ENCODE peak calls at places on chromosomes 2 and 18, in four cellular contexts. One of them, this sample, is unnamed.

GRCh38 chr2:61469424-61470121 is 1.3 kb downstream of the USP34 start:
- DNase-seq in amniotic stem cell: no peak
- DNase-seq in NT2/D1: no peak
- DNase-seq in activated CD4-positive, alpha-beta T cell treated with anti-CD3 and anti-CD28 coated beads, Interleukin-2, amount 10 ng/mL, durations not matched to agents 7 days and 5 days: no peak
- DNase-seq in this sample: no peak

GRCh38 chr2:121558329-121558728 is 27.6 kb downstream of the RNU4ATAC start:
- DNase-seq in amniotic stem cell: no peak
- DNase-seq in activated CD4-positive, alpha-beta T cell treated with anti-CD3 and anti-CD28 coated beads, Interleukin-2, amount 10 ng/mL, durations not matched to agents 7 days and 5 days: no peak
- DNase-seq in NT2/D1: no peak
- DNase-seq in this sample: no peak

GRCh38 chr2:132489150-132489549 is 72.5 kb downstream of the GPR39 start:
- DNase-seq in NT2/D1: no peak
- DNase-seq in activated CD4-positive, alpha-beta T cell treated with anti-CD3 and anti-CD28 coated beads, Interleukin-2, amount 10 ng/mL, durations not matched to agents 7 days and 5 days: no peak
- DNase-seq in amniotic stem cell: no peak
- DNase-seq in this sample: peak; percentile 39

GRCh38 chr2:25672500-25673169 is 742 bp downstream of the DTNB start:
- DNase-seq in NT2/D1: no peak
- DNase-seq in amniotic stem cell: no peak
- DNase-seq in activated CD4-positive, alpha-beta T cell treated with anti-CD3 and anti-CD28 coated beads, Interleukin-2, amount 10 ng/mL, durations not matched to agents 7 days and 5 days: peak; percentile 73
- DNase-seq in this sample: peak; percentile 75

GRCh38 chr2:138829326-138829725 is 49.1 kb upstream of the NXPH2 start:
- DNase-seq in activated CD4-positive, alpha-beta T cell treated with anti-CD3 and anti-CD28 coated beads, Interleukin-2, amount 10 ng/mL, durations not matched to agents 7 days and 5 days: peak; percentile 12
- DNase-seq in NT2/D1: peak; percentile 57
- DNase-seq in amniotic stem cell: no peak
- DNase-seq in this sample: peak; percentile 31

GRCh38 chr2:150485871-150486538 is 1.5 kb downstream of the RND3 start:
- DNase-seq in NT2/D1: no peak
- DNase-seq in amniotic stem cell: peak; percentile 47
- DNase-seq in activated CD4-positive, alpha-beta T cell treated with anti-CD3 and anti-CD28 coated beads, Interleukin-2, amount 10 ng/mL, durations not matched to agents 7 days and 5 days: no peak
- DNase-seq in this sample: no peak

GRCh38 chr2:140918426-140918825 is 1212.4 kb downstream of the LRP1B start:
- DNase-seq in amniotic stem cell: no peak
- DNase-seq in activated CD4-positive, alpha-beta T cell treated with anti-CD3 and anti-CD28 coated beads, Interleukin-2, amount 10 ng/mL, durations not matched to agents 7 days and 5 days: no peak
- DNase-seq in NT2/D1: no peak
- DNase-seq in this sample: no peak

GRCh38 chr2:173226899-173227692 is 127.6 kb upstream of the CDCA7 start:
- DNase-seq in NT2/D1: no peak
- DNase-seq in amniotic stem cell: no peak
- DNase-seq in activated CD4-positive, alpha-beta T cell treated with anti-CD3 and anti-CD28 coated beads, Interleukin-2, amount 10 ng/mL, durations not matched to agents 7 days and 5 days: no peak
- DNase-seq in this sample: no peak

GRCh38 chr2:26685943-26686839 is 6.3 kb upstream of the KCNK3 start:
- DNase-seq in amniotic stem cell: no peak
- DNase-seq in activated CD4-positive, alpha-beta T cell treated with anti-CD3 and anti-CD28 coated beads, Interleukin-2, amount 10 ng/mL, durations not matched to agents 7 days and 5 days: no peak
- DNase-seq in NT2/D1: no peak
- DNase-seq in this sample: no peak

GRCh38 chr2:54639609-54640008 is 83.9 kb upstream of the EML6 start:
- DNase-seq in amniotic stem cell: no peak
- DNase-seq in activated CD4-positive, alpha-beta T cell treated with anti-CD3 and anti-CD28 coated beads, Interleukin-2, amount 10 ng/mL, durations not matched to agents 7 days and 5 days: no peak
- DNase-seq in NT2/D1: no peak
- DNase-seq in this sample: no peak

GRCh38 chr18:10329116-10329515 is 125.3 kb upstream of the APCDD1 start:
- DNase-seq in activated CD4-positive, alpha-beta T cell treated with anti-CD3 and anti-CD28 coated beads, Interleukin-2, amount 10 ng/mL, durations not matched to agents 7 days and 5 days: no peak
- DNase-seq in NT2/D1: no peak
- DNase-seq in amniotic stem cell: no peak
- DNase-seq in this sample: no peak

GRCh38 chr2:121088251-121089004 is 196.6 kb downstream of the TFCP2L1 start:
- DNase-seq in activated CD4-positive, alpha-beta T cell treated with anti-CD3 and anti-CD28 coated beads, Interleukin-2, amount 10 ng/mL, durations not matched to agents 7 days and 5 days: no peak
- DNase-seq in amniotic stem cell: no peak
- DNase-seq in NT2/D1: no peak
- DNase-seq in this sample: no peak

GRCh38 chr2:171822520-171823297 is 71.3 kb downstream of the SLC25A12 start:
- DNase-seq in activated CD4-positive, alpha-beta T cell treated with anti-CD3 and anti-CD28 coated beads, Interleukin-2, amount 10 ng/mL, durations not matched to agents 7 days and 5 days: no peak
- DNase-seq in amniotic stem cell: no peak
- DNase-seq in NT2/D1: no peak
- DNase-seq in this sample: no peak

GRCh38 chr18:5066380-5066977 is 130.6 kb downstream of the AKAIN1 start:
- DNase-seq in activated CD4-positive, alpha-beta T cell treated with anti-CD3 and anti-CD28 coated beads, Interleukin-2, amount 10 ng/mL, durations not matched to agents 7 days and 5 days: no peak
- DNase-seq in NT2/D1: peak; percentile 30
- DNase-seq in amniotic stem cell: no peak
- DNase-seq in this sample: peak; percentile 18

GRCh38 chr18:10715791-10716190 is 190.0 kb downstream of the NAPG start:
- DNase-seq in activated CD4-positive, alpha-beta T cell treated with anti-CD3 and anti-CD28 coated beads, Interleukin-2, amount 10 ng/mL, durations not matched to agents 7 days and 5 days: no peak
- DNase-seq in amniotic stem cell: no peak
- DNase-seq in NT2/D1: no peak
- DNase-seq in this sample: no peak

GRCh38 chr2:71609958-71610357 is 156.6 kb downstream of the DYSF start:
- DNase-seq in activated CD4-positive, alpha-beta T cell treated with anti-CD3 and anti-CD28 coated beads, Interleukin-2, amount 10 ng/mL, durations not matched to agents 7 days and 5 days: no peak
- DNase-seq in amniotic stem cell: peak; percentile 67
- DNase-seq in NT2/D1: no peak
- DNase-seq in this sample: no peak

GRCh38 chr18:35618703-35619102 is 37.2 kb downstream of the GALNT1 start:
- DNase-seq in amniotic stem cell: no peak
- DNase-seq in activated CD4-positive, alpha-beta T cell treated with anti-CD3 and anti-CD28 coated beads, Interleukin-2, amount 10 ng/mL, durations not matched to agents 7 days and 5 days: no peak
- DNase-seq in NT2/D1: no peak
- DNase-seq in this sample: no peak

This sample was measured in DND-41.